ENCODE peak calls at places on chromosomes 7 and 10, in six cellular contexts. W is skeletal muscle cell; K is GM12865; Z is spleen; L is CD4-positive, CD25-positive, alpha-beta regulatory T cell; F is astrocyte of the spinal cord. N is an unnamed sample.

GRCh38 chr7:1661461-1661860 is 8.6 kb upstream of the ELFN1 start:
- DNase-seq in W (no peak), K (no peak), Z (no peak), L (no peak), F (no peak), N (no peak)

GRCh38 chr7:21338728-21339164 is 89.1 kb upstream of the SP4 start:
- DNase-seq in W (no peak), K (peak), Z (no peak), L (no peak), F (no peak), N (no peak)

GRCh38 chr7:94360926-94361325 is 33.8 kb upstream of the COL1A2 start:
- DNase-seq in W (no peak), K (no peak), Z (no peak), L (no peak), F (no peak), N (no peak)

GRCh38 chr10:97023401-97024180 is 162.2 kb downstream of the SLIT1 start:
- DNase-seq in W (no peak), K (no peak), Z (no peak), L (no peak), F (no peak), N (no peak)

GRCh38 chr7:29214056-29214455 is 19.5 kb downstream of the CHN2 start:
- DNase-seq in W (no peak), K (no peak), Z (no peak), L (no peak), F (no peak), N (no peak)

GRCh38 chr10:6737080-6737641 is 157.1 kb upstream of the PRKCQ start:
- DNase-seq in W (no peak), K (no peak), Z (no peak), L (no peak), F (peak), N (no peak)

GRCh38 chr10:126133906-126134703 is 237.7 kb downstream of the FANK1 start:
- DNase-seq in W (no peak), K (no peak), Z (no peak), L (no peak), F (peak), N (no peak)

GRCh38 chr10:91381562-91381923 is 28.6 kb upstream of the HECTD2 start:
- DNase-seq in W (no peak), K (no peak), Z (no peak), L (no peak), F (peak), N (no peak)

GRCh38 chr10:15395912-15396311 is 24.8 kb upstream of the FAM171A1 start:
- DNase-seq in W (no peak), K (no peak), Z (no peak), L (no peak), F (no peak), N (no peak)

GRCh38 chr10:47024399-47025252 is 113.4 kb downstream of the PTPN20 start:
- DNase-seq in W (no peak), K (peak), Z (peak), L (peak), F (peak), N (peak)

GRCh38 chr10:98074315-98074911 is 44.0 kb upstream of the CRTAC1 start:
- DNase-seq in W (no peak), K (no peak), Z (no peak), L (no peak), F (peak), N (no peak)

GRCh38 chr7:141737118-141737835 is 881 bp upstream of the SSBP1 start:
- DNase-seq in W (no peak), K (peak), Z (peak), L (peak), F (no peak), N (peak)

GRCh38 chr7:142477079-142477651 is 219.3 kb upstream of the PRSS58 start:
- DNase-seq in W (no peak), K (no peak), Z (no peak), L (no peak), F (peak), N (no peak)

GRCh38 chr10:27944005-27944404 is 54.9 kb downstream of the ODAD2 start:
- DNase-seq in W (no peak), K (no peak), Z (no peak), L (no peak), F (no peak), N (no peak)

GRCh38 chr10:91559170-91559569 is 73.7 kb downstream of the PPP1R3C start:
- DNase-seq in W (no peak), K (no peak), Z (no peak), L (no peak), F (no peak), N (no peak)

GRCh38 chr10:14048930-14049613 is 281.7 kb downstream of the FRMD4A start:
- DNase-seq in W (no peak), K (peak), Z (no peak), L (no peak), F (no peak), N (no peak)

GRCh38 chr10:67075381-67076001 is 149.7 kb downstream of the LRRTM3 start:
- DNase-seq in W (no peak), K (no peak), Z (no peak), L (no peak), F (no peak), N (no peak)

GRCh38 chr7:105796365-105796764 is 80.0 kb downstream of the ATXN7L1 start:
- DNase-seq in W (no peak), K (no peak), Z (no peak), L (no peak), F (peak), N (no peak)

GRCh38 chr7:44195901-44196300 is 4.9 kb upstream of the YKT6 start:
- DNase-seq in W (no peak), K (no peak), Z (no peak), L (no peak), F (no peak), N (no peak)

GRCh38 chr10:48456361-48456804 is 148.5 kb downstream of the ARHGAP22 start:
- DNase-seq in W (no peak), K (no peak), Z (peak), L (no peak), F (no peak), N (no peak)

GRCh38 chr7:41817386-41817785 is 114.5 kb upstream of the INHBA start:
- DNase-seq in W (no peak), K (peak), Z (no peak), L (no peak), F (peak), N (no peak)

GRCh38 chr10:125641398-125641797 is 41.6 kb downstream of the TEX36 start:
- DNase-seq in W (no peak), K (no peak), Z (no peak), L (no peak), F (no peak), N (no peak)

GRCh38 chr10:94092848-94093247 is 99.1 kb downstream of the PLCE1 start:
- DNase-seq in W (peak), K (no peak), Z (no peak), L (no peak), F (peak), N (no peak)

GRCh38 chr10:96618648-96619047 is 31.8 kb upstream of the TM9SF3 start:
- DNase-seq in W (no peak), K (no peak), Z (no peak), L (no peak), F (peak), N (no peak)

GRCh38 chr7:28643369-28644340 is 231.3 kb downstream of the CREB5 start:
- DNase-seq in W (no peak), K (no peak), Z (no peak), L (no peak), F (no peak), N (no peak)

GRCh38 chr10:132306951-132307751 is 599 bp downstream of the STK32C start:
- DNase-seq in W (no peak), K (peak), Z (peak), L (peak), F (no peak), N (no peak)

GRCh38 chr7:143934526-143935340 is at the start of gene OR2F2:
- DNase-seq in W (no peak), K (no peak), Z (no peak), L (no peak), F (peak), N (no peak)

GRCh38 chr7:90916319-90916718 is 320.2 kb downstream of the CDK14 start:
- DNase-seq in W (no peak), K (no peak), Z (no peak), L (no peak), F (no peak), N (no peak)

GRCh38 chr7:69772699-69773436 is 174.6 kb downstream of the AUTS2 start:
- DNase-seq in W (no peak), K (no peak), Z (no peak), L (no peak), F (no peak), N (no peak)

GRCh38 chr7:105719919-105720318 is 138.6 kb upstream of the EFCAB10 start:
- DNase-seq in W (no peak), K (no peak), Z (no peak), L (no peak), F (no peak), N (no peak)

GRCh38 chr10:119242191-119242590 is 34.8 kb downstream of the GRK5 start:
- DNase-seq in W (no peak), K (no peak), Z (no peak), L (no peak), F (no peak), N (no peak)

GRCh38 chr7:157302314-157302711 is 34.5 kb upstream of the DNAJB6 start:
- DNase-seq in W (no peak), K (peak), Z (peak), L (peak), F (peak), N (peak)

GRCh38 chr7:102111063-102111757 is 175.5 kb upstream of the SH2B2 start:
- DNase-seq in W (no peak), K (no peak), Z (peak), L (no peak), F (no peak), N (no peak)

GRCh38 chr10:97210576-97210975 is 24.8 kb upstream of the SLIT1 start:
- DNase-seq in W (no peak), K (peak), Z (peak), L (peak), F (peak), N (no peak)

GRCh38 chr7:18356195-18356645 is 139.3 kb upstream of the HDAC9 start:
- DNase-seq in W (no peak), K (peak), Z (no peak), L (no peak), F (peak), N (peak)

GRCh38 chr10:104622598-104623209 is 18.4 kb upstream of the SORCS3 start:
- DNase-seq in W (no peak), K (peak), Z (no peak), L (no peak), F (peak), N (no peak)

GRCh38 chr7:143325215-143325614 is 9.3 kb downstream of the CLCN1 start:
- DNase-seq in W (no peak), K (peak), Z (no peak), L (no peak), F (no peak), N (no peak)

GRCh38 chr7:115477193-115477651 is 553.3 kb downstream of the TFEC start:
- DNase-seq in W (no peak), K (no peak), Z (peak), L (no peak), F (peak), N (no peak)

GRCh38 chr7:378551-379455 is 88.8 kb downstream of the FOXL3 start:
- DNase-seq in W (no peak), K (no peak), Z (peak), L (peak), F (no peak), N (no peak)

GRCh38 chr10:68153473-68154210 is 44.4 kb downstream of the MYPN start:
- DNase-seq in W (peak), K (no peak), Z (no peak), L (no peak), F (peak), N (no peak)
- H3K4me3 ChIP-seq in W (no peak), K (no peak), Z (no peak), L (no peak), F (no peak), N (no peak)

GRCh38 chr10:102674566-102674965 is 30.3 kb downstream of the TRIM8 start:
- DNase-seq in W (no peak), K (no peak), Z (no peak), L (no peak), F (no peak), N (no peak)
- H3K4me3 ChIP-seq in W (no peak), K (no peak), Z (peak), L (peak), F (no peak), N (no peak)

GRCh38 chr10:23095404-23095965 is at the start of gene MSRB2:
- DNase-seq in W (peak), K (peak), Z (peak), L (peak), F (peak), N (peak)

GRCh38 chr10:23094786-23095403 is 484 bp upstream of the MSRB2 start:
- DNase-seq in W (no peak), K (no peak), Z (no peak), L (no peak), F (no peak), N (no peak)

GRCh38 chr10:23099079-23099478 is 3.7 kb downstream of the MSRB2 start:
- DNase-seq in W (no peak), K (no peak), Z (no peak), L (no peak), F (no peak), N (no peak)

GRCh38 chr10:23095966-23096813 is 811 bp downstream of the MSRB2 start:
- DNase-seq in W (peak), K (peak), Z (peak), L (no peak), F (peak), N (no peak)

DNA sequence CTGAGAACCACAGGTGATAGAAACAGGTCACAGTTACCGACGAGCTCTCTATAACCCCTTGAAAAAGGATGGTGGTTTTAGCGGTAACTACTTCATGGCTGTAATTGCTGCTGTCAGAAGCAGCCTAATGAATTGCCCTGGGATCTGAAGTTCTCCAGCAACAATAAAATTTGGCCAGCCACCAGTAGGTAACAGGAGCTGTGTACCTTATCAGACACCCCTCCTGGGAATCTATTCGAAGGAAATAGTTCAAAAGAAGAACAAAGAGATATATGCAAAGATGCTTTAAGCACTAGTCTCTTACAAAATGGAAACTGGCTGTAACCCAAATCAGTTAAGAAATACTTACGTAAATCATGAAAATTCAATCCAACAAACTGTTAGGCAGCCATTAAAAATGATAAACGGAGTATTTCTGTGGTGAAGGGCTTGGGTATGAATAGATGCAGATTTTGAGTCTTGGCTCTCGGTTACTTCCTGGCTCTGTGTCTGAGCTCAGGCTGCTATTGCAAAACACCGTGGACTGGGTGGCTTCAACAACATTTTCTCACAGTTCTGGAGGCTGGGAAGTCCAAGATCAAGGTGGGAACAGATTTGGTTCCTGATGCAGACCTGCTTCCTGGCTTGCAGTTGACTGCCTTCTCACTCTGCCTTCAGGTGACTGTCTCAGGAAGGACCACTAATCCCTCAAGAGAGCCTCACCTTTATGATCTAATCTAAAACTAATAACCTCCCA is 1.6 kb downstream of the MSRB2 start:
- DNase-seq in W (peak), K (no peak), Z (no peak), L (no peak), F (peak), N (no peak)
- H3K4me3 ChIP-seq in W (peak), K (peak), Z (no peak), L (peak), F (peak), N (peak)

GRCh38 chr10:57222129-57222528 is 861.1 kb upstream of the ZWINT start:
- DNase-seq in W (no peak), K (no peak), Z (no peak), L (no peak), F (no peak), N (no peak)
- H3K4me3 ChIP-seq in W (no peak), K (no peak), Z (no peak), L (no peak), F (no peak), N (no peak)

DNA sequence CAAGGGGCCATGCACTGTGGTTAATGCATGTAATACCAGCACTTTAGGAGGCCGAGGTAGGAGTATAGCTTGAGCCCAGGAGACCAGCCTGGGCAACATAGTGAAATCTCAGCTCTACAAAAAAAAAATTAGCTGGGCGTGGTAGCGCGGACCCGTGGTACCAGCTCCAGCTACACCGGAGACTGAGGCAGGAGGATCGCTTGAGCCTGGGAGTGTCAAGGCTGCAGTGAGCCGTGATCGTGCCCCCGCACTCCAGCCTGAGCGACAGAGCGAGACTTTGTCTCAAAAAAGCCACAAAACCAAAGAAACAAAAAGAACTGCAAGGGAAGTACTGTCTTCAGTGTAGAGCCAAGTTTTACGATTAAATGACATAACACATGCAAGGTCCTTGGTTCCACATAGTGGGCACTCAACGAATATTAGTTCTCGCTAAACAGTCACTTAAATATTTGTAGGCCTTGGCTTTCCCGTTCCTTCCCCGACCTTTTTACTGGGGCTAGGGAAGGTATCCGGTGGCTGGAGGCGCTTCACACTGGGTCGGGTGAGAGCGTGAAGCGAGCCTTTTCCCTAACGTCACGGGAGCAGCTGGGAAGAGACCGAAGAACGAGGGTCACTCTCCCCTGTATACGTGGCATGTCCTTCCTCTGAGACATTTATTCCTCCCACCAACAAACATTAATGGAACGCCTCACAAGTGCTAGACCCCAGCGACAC is 995 bp upstream of the SND1 start:
- DNase-seq in W (no peak), K (peak), Z (peak), L (no peak), F (no peak), N (no peak)
- H3K4me3 ChIP-seq in W (peak), K (peak), Z (peak), L (peak), F (peak), N (peak)

GRCh38 chr10:120942806-120943413 is 91.7 kb downstream of the WDR11 start:
- DNase-seq in W (peak), K (peak), Z (peak), L (peak), F (peak), N (peak)
- H3K4me3 ChIP-seq in W (no peak), K (no peak), Z (no peak), L (peak), F (no peak), N (no peak)

GRCh38 chr10:31707578-31708411 is 220.8 kb downstream of the ARHGAP12 start:
- DNase-seq in W (no peak), K (peak), Z (no peak), L (no peak), F (peak), N (peak)
- H3K4me3 ChIP-seq in W (no peak), K (peak), Z (no peak), L (peak), F (no peak), N (peak)

GRCh38 chr7:139976838-139977656 is 85.7 kb downstream of the PARP12 start:
- DNase-seq in W (no peak), K (no peak), Z (no peak), L (no peak), F (no peak), N (no peak)
- H3K4me3 ChIP-seq in W (no peak), K (no peak), Z (no peak), L (no peak), F (no peak), N (no peak)

GRCh38 chr10:50325449-50326188 is 74.3 kb upstream of the ASAH2 start:
- DNase-seq in W (peak), K (peak), Z (no peak), L (no peak), F (peak), N (peak)

GRCh38 chr10:50326757-50327701 is 75.7 kb upstream of the ASAH2 start:
- DNase-seq in W (peak), K (no peak), Z (no peak), L (no peak), F (peak), N (no peak)

GRCh38 chr10:50322075-50322474 is 70.8 kb upstream of the ASAH2 start:
- DNase-seq in W (no peak), K (peak), Z (no peak), L (peak), F (peak), N (no peak)

GRCh38 chr10:50324680-50325393 is 73.5 kb upstream of the ASAH2 start:
- DNase-seq in W (no peak), K (no peak), Z (no peak), L (no peak), F (no peak), N (no peak)
- H3K4me3 ChIP-seq in W (no peak), K (no peak), Z (no peak), L (no peak), F (no peak), N (no peak)

GRCh38 chr7:139453673-139454321 is 29.7 kb downstream of the KLRG2 start:
- DNase-seq in W (no peak), K (no peak), Z (no peak), L (no peak), F (no peak), N (no peak)
- H3K4me3 ChIP-seq in W (no peak), K (no peak), Z (no peak), L (no peak), F (no peak), N (no peak)

N was measured in GM06990.